ENCODE peak calls at places on chromosomes 3 and 15, in ten cellular contexts. X is IMR-90, I is stomach, N is AG10803, A is left lung, Z is fibroblast of mammary gland, J is cardiac muscle cell, O is OCI-LY7, G is lower lobe of right lung, V is cardiac fibroblast. F is an unnamed sample.

GRCh38 chr3:62882676-62883228 is 7.5 kb upstream of the CADPS start:
- DNase-seq in G (no peak), V (no peak), Z (peak), A (no peak), I (no peak), O (no peak), N (peak), X (no peak), J (no peak), F (no peak)

GRCh38 chr15:84950570-84951111 is 31.0 kb upstream of the PDE8A start:
- DNase-seq in N (no peak), J (no peak), O (no peak), I (no peak), G (no peak), A (no peak), V (no peak), Z (no peak), X (no peak), F (no peak)

GRCh38 chr15:85141601-85142185 is 160.0 kb downstream of the PDE8A start:
- DNase-seq in V (no peak), G (no peak), I (no peak), Z (no peak), O (no peak), N (peak), X (peak), J (no peak), A (no peak), F (no peak)

GRCh38 chr15:66931768-66932633 is 133.4 kb upstream of the SMAD3 start:
- DNase-seq in O (no peak), G (no peak), A (no peak), N (peak), V (peak), X (peak), I (peak), J (peak), Z (peak), F (peak)

GRCh38 chr3:178623666-178624255 is 87.5 kb downstream of the KCNMB2 start:
- DNase-seq in N (no peak), A (no peak), J (no peak), Z (no peak), O (no peak), I (no peak), X (no peak), G (no peak), V (no peak), F (no peak)

GRCh38 chr3:196947860-196948441 is 5.6 kb upstream of the NCBP2 start:
- DNase-seq in N (no peak), X (no peak), J (no peak), O (no peak), V (no peak), I (no peak), G (no peak), A (no peak), Z (no peak), F (no peak)

GRCh38 chr3:135449046-135449445 is 516.5 kb upstream of the PPP2R3A start:
- DNase-seq in I (no peak), J (no peak), V (no peak), A (no peak), N (no peak), X (no peak), O (no peak), Z (no peak), G (no peak), F (no peak)

GRCh38 chr3:11155341-11156025 is 1.2 kb downstream of the HRH1 start:
- DNase-seq in I (peak), G (peak), N (peak), Z (peak), J (peak), X (peak), V (peak), A (peak), O (no peak), F (peak)

GRCh38 chr3:197354195-197355059 is 56.0 kb upstream of the DLG1 start:
- DNase-seq in Z (peak), A (no peak), X (peak), J (peak), V (peak), G (no peak), O (peak), I (peak), N (peak), F (peak)

GRCh38 chr3:39260957-39261356 is 18.9 kb downstream of the CX3CR1 start:
- DNase-seq in V (peak), I (peak), N (peak), J (peak), A (peak), G (peak), O (peak), Z (peak), X (peak), F (peak)

GRCh38 chr3:131361464-131362421 is 19.8 kb upstream of the NUDT16 start:
- DNase-seq in O (no peak), X (peak), Z (peak), A (peak), N (peak), I (peak), G (peak), J (peak), V (peak), F (peak)

GRCh38 chr15:27639595-27639994 is 459.5 kb downstream of the OCA2 start:
- DNase-seq in A (no peak), J (no peak), Z (no peak), O (no peak), N (no peak), X (no peak), I (no peak), G (no peak), V (no peak), F (no peak)

GRCh38 chr15:74335396-74335795 is 32.0 kb downstream of the CYP11A1 start:
- DNase-seq in J (no peak), I (no peak), X (no peak), V (no peak), O (no peak), N (no peak), A (no peak), G (peak), Z (no peak), F (no peak)

GRCh38 chr15:67833504-67834248 is 6.2 kb downstream of the RNU6-1 start:
- DNase-seq in X (no peak), I (peak), O (peak), Z (no peak), V (peak), J (peak), G (no peak), N (no peak), A (peak), F (no peak)

GRCh38 chr3:188925376-188925775 is 246.4 kb upstream of the TPRG1 start:
- DNase-seq in X (no peak), Z (no peak), I (no peak), A (peak), V (no peak), O (no peak), N (no peak), J (no peak), G (no peak), F (no peak)

GRCh38 chr3:62539762-62540161 is 166.4 kb upstream of the FEZF2 start:
- DNase-seq in N (no peak), J (no peak), A (no peak), X (no peak), G (no peak), Z (no peak), O (no peak), I (no peak), V (no peak), F (no peak)

GRCh38 chr15:75136118-75136517 is 65.6 kb upstream of the C15orf39 start:
- DNase-seq in A (no peak), O (no peak), V (no peak), I (no peak), G (no peak), N (no peak), Z (no peak), J (no peak), X (no peak), F (no peak)

GRCh38 chr3:47989981-47990440 is 26.2 kb downstream of the MAP4 start:
- DNase-seq in N (peak), G (peak), A (no peak), V (peak), I (peak), O (peak), Z (peak), X (peak), J (peak), F (peak)

GRCh38 chr15:69493406-69493805 is 40.8 kb downstream of the RPLP1 start:
- DNase-seq in Z (no peak), J (no peak), X (no peak), G (no peak), I (no peak), V (no peak), O (no peak), A (no peak), N (no peak), F (no peak)

GRCh38 chr15:99051308-99051707 is 43.7 kb upstream of the PGPEP1L start:
- DNase-seq in X (no peak), N (no peak), G (no peak), Z (no peak), V (no peak), J (no peak), O (no peak), I (no peak), A (no peak), F (no peak)

GRCh38 chr3:21750291-21750690 is 719 bp downstream of the ZNF385D start:
- DNase-seq in A (no peak), G (no peak), V (peak), N (no peak), I (no peak), Z (peak), X (peak), O (no peak), J (peak), F (peak)

GRCh38 chr3:30779686-30780287 is 114.7 kb downstream of the GADL1 start:
- DNase-seq in N (peak), I (no peak), O (peak), J (peak), G (no peak), X (peak), A (no peak), Z (peak), V (peak), F (peak)
- TF ChIP-seq CTCF in N (peak), I (no peak), O (peak), J (peak), G (peak), X (peak), A (no peak), Z (peak), V (peak), F (peak)

GRCh38 chr15:76342046-76342381 is 5.4 kb downstream of the ISL2 start:
- DNase-seq in O (no peak), J (no peak), V (no peak), Z (no peak), A (no peak), I (no peak), G (no peak), N (no peak), X (no peak), F (no peak)

GRCh38 chr15:76340198-76340801 is 3.7 kb downstream of the ISL2 start:
- DNase-seq in X (no peak), Z (peak), I (no peak), J (peak), N (no peak), O (no peak), G (peak), V (no peak), A (peak), F (peak)

GRCh38 chr15:76342382-76343201 is 6.0 kb downstream of the ISL2 start:
- DNase-seq in O (no peak), I (no peak), G (no peak), V (no peak), N (no peak), Z (no peak), A (peak), J (no peak), X (no peak), F (no peak)

GRCh38 chr15:76340802-76341365 is 4.3 kb downstream of the ISL2 start:
- DNase-seq in G (peak), O (no peak), A (peak), I (no peak), J (no peak), N (no peak), Z (no peak), V (no peak), X (no peak), F (no peak)

DNA sequence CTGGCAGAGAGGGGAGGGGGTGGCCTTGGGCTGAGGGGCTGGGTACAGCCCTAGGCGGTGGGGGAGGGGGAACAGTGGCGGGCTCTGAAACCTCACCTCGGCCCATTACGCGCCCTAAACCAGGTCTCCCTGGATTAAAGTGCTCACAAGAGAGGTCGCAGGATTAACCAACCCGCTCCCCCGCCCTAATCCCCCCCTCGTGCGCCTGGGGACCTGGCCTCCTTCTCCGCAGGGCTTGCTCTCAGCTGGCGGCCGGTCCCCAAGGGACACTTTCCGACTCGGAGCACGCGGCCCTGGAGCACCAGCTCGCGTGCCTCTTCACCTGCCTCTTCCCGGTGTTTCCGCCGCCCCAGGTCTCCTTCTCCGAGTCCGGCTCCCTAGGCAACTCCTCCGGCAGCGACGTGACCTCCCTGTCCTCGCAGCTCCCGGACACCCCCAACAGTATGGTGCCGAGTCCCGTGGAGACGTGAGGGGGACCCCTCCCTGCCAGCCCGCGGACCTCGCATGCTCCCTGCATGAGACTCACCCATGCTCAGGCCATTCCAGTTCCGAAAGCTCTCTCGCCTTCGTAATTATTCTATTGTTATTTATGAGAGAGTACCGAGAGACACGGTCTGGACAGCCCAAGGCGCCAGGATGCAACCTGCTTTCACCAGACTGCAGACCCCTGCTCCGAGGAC is 4.9 kb downstream of the ISL2 start:
- DNase-seq in X (no peak), Z (no peak), N (no peak), G (no peak), V (no peak), O (no peak), A (no peak), I (no peak), J (no peak), F (no peak)
- H3K4me3 ChIP-seq in X (no peak), Z (no peak), N (no peak), G (peak), V (no peak), O (no peak), A (no peak), I (peak), J (no peak), F (no peak)

GRCh38 chr3:143970773-143971366 is 753 bp upstream of the DIPK2A start:
- DNase-seq in O (peak), A (peak), N (no peak), V (no peak), I (peak), G (peak), X (peak), J (no peak), Z (peak), F (no peak)
- TF ChIP-seq CTCF in O (no peak), A (no peak), N (no peak), V (no peak), I (no peak), G (no peak), X (no peak), J (no peak), Z (no peak), F (peak)

GRCh38 chr15:40454904-40455391 is 14.2 kb downstream of the BAHD1 start:
- DNase-seq in J (peak), A (no peak), X (peak), V (peak), N (peak), G (no peak), Z (peak), I (no peak), O (no peak), F (peak)
- H3K4me3 ChIP-seq in J (no peak), A (no peak), X (no peak), V (no peak), N (no peak), G (no peak), Z (no peak), I (no peak), O (no peak), F (no peak)

DNA sequence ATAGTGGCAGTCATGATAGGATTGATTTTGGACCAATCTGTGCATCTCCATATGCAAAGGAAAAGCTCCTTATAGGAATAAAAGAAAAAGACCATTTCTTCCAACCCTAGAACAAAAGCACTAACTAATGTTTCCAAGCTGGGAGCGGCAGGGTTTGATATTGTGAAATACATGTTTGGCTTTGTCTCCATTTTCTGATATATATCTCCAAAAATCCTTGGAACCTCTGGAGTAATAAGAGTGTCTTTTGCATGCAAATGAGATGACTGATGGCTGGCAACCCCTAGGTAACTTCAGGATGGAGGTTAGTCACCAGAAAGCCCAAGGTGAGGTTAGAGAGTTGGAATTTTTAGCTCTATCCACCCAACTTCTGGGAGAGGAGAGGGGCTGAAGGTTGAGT is 15.5 kb downstream of the RTP2 start:
- DNase-seq in O (no peak), N (no peak), G (no peak), Z (no peak), X (no peak), A (no peak), V (no peak), J (no peak), I (no peak), F (no peak)
- TF ChIP-seq CTCF in O (no peak), N (no peak), G (no peak), Z (no peak), X (no peak), A (no peak), V (no peak), J (no peak), I (no peak), F (no peak)

GRCh38 chr15:32119286-32119685 is 89.0 kb downstream of the CHRNA7 start:
- DNase-seq in N (no peak), G (no peak), Z (no peak), I (no peak), O (no peak), X (no peak), V (no peak), A (no peak), J (no peak), F (no peak)
- H3K4me3 ChIP-seq in N (no peak), G (no peak), Z (no peak), I (no peak), O (no peak), X (no peak), V (no peak), A (no peak), J (no peak), F (no peak)

GRCh38 chr3:111012388-111013248 is 59.0 kb upstream of the NECTIN3 start:
- DNase-seq in V (peak), O (no peak), J (peak), Z (peak), I (no peak), A (no peak), N (no peak), G (no peak), X (no peak), F (peak)
- TF ChIP-seq CTCF in V (peak), O (peak), J (peak), Z (peak), I (no peak), A (no peak), N (peak), G (peak), X (no peak), F (peak)

DNA sequence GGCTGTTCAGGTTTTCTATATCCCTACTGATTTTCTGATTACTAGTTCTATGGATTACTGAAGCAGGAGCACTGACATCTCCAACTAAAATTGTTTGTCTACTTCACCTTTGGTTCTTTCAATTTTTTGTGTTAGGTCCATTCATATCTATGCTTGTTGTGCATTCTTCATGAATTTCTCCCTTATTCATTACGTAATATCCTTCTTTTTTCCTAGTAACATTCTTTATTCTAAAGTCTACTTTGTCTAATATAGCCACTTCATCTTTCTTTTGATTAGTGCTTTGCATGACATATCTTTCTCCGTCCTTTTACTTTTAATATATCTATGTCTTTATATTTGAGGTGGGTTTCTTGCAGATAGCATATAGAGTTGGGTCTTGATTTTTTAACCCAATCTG is 116.3 kb upstream of the BHLHE40 start:
- DNase-seq in G (no peak), X (no peak), O (no peak), V (no peak), A (no peak), I (no peak), Z (no peak), N (no peak), J (no peak), F (no peak)
- H3K4me3 ChIP-seq in G (no peak), X (no peak), O (no peak), V (no peak), A (no peak), I (no peak), Z (no peak), N (no peak), J (no peak), F (no peak)